ENCODE peak calls at places on chromosomes 3 and 15, in five cellular contexts. N, G, D, F and X are unnamed samples.

GRCh38 chr3:74443102-74443501 is 171.4 kb downstream of the CNTN3 start:
- DNase-seq in G (no peak), N (no peak), D (no peak), F (peak), X (peak)

GRCh38 chr3:130929827-130930226 is 35.9 kb downstream of the ATP2C1 start:
- DNase-seq in G (no peak), N (no peak), D (no peak), F (no peak), X (no peak)

GRCh38 chr3:72594615-72595215 is 253.5 kb downstream of the SHQ1 start:
- DNase-seq in D (no peak), N (no peak), F (no peak), G (no peak), X (no peak)

GRCh38 chr15:71124937-71125755 is 9.9 kb downstream of the THSD4 start:
- DNase-seq in D (no peak), F (no peak), G (no peak), N (no peak), X (no peak)

GRCh38 chr15:83322061-83322460 is 37.6 kb upstream of the BNC1 start:
- DNase-seq in G (no peak), F (peak), D (no peak), N (no peak), X (peak)

GRCh38 chr3:5572168-5572567 is 384.7 kb downstream of the EDEM1 start:
- DNase-seq in G (no peak), F (no peak), D (no peak), N (no peak), X (no peak)

GRCh38 chr3:186519021-186519658 is 25.0 kb downstream of the CRYGS start:
- DNase-seq in D (no peak), F (no peak), G (no peak), N (no peak), X (no peak)

GRCh38 chr15:28125673-28126651 is 26.8 kb upstream of the OCA2 start:
- DNase-seq in N (no peak), D (peak), F (no peak), G (no peak), X (peak)

GRCh38 chr3:39917060-39917773 is 107.8 kb downstream of the MYRIP start:
- DNase-seq in F (peak), G (no peak), D (no peak), N (no peak), X (no peak)

GRCh38 chr3:127088511-127089430 is 104.2 kb upstream of the PRR23E start:
- DNase-seq in N (no peak), F (no peak), D (no peak), G (no peak), X (no peak)

GRCh38 chr15:48096813-48097212 is 24.0 kb upstream of the SLC24A5 start:
- DNase-seq in D (peak), G (no peak), N (no peak), F (peak), X (peak)

GRCh38 chr15:40379853-40380252 is 2.7 kb upstream of the KNSTRN start:
- DNase-seq in D (peak), N (peak), G (peak), F (peak), X (no peak)

GRCh38 chr3:104273046-104273649 is 1093.6 kb upstream of the ALCAM start:
- DNase-seq in F (peak), N (no peak), G (no peak), D (peak), X (peak)

GRCh38 chr15:73987646-73988045 is 4.4 kb downstream of the STOML1 start:
- DNase-seq in G (no peak), N (no peak), F (no peak), D (no peak), X (no peak)

GRCh38 chr3:25019506-25019905 is 408.6 kb upstream of the RARB start:
- DNase-seq in G (no peak), F (no peak), N (no peak), D (no peak), X (no peak)
- H3K27ac ChIP-seq in G (no peak), F (no peak), N (no peak), D (no peak), X (no peak)

DNA sequence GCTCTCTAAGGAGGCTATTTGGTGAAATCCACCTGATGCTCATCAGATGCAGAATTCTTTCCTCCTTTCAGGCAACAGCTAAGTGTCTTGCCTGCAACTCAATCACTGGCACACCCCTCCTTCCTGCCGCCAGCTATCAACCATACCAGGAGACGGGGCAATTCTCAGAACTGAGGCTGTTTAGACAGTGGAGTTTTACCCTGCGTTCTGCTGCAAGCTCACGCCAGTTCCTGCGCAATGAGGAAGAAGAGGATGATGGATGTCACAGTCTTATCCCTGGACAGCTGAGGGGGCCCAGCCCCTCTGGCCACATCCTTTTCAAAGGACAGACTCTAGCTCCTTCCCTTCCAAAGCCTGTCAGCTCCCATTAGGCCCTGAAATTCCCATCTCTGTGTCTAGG is 7.0 kb upstream of the MANF start:
- DNase-seq in N (no peak), G (no peak), F (no peak), D (no peak), X (no peak)
- H3K27ac ChIP-seq in N (no peak), G (no peak), F (no peak), D (no peak), X (no peak)

GRCh38 chr3:46634856-46635255 is 22.5 kb downstream of the FAM240A start:
- DNase-seq in G (no peak), D (no peak), N (no peak), F (no peak), X (no peak)
- H3K27ac ChIP-seq in G (no peak), D (no peak), N (no peak), F (no peak), X (no peak)

GRCh38 chr3:197491478-197491877 is 64.3 kb downstream of the BDH1 start:
- DNase-seq in D (no peak), G (no peak), F (no peak), N (no peak), X (no peak)
- H3K27ac ChIP-seq in D (no peak), G (no peak), F (no peak), N (no peak), X (no peak)